ENCODE peak calls at places on chromosomes 2 and 18, in eight cellular contexts. I, G, J, O, U, K, H and D are unnamed samples.

GRCh38 chr2:43050866-43051265 is 175.5 kb downstream of the ZFP36L2 start:
- DNase-seq in I (no peak), G (no peak), J (no peak), O (no peak), U (no peak), K (peak; percentile 17), H (no peak), D (no peak)

GRCh38 chr2:82811946-82812345 is 1647.1 kb downstream of the SUCLG1 start:
- DNase-seq in I (no peak), G (no peak), J (no peak), O (no peak), U (no peak), K (no peak), H (no peak), D (no peak)

GRCh38 chr2:3500326-3500899 is 18.9 kb downstream of the ADI1 start:
- DNase-seq in I (no peak), G (no peak), J (no peak), O (no peak), U (no peak), K (no peak), H (no peak), D (no peak)

GRCh38 chr18:55415258-55415871 is 172.6 kb downstream of the TCF4 start:
- DNase-seq in I (peak; percentile 55), G (peak; percentile 82), J (peak; percentile 64), O (peak; percentile 18), U (peak; percentile 88), K (peak; percentile 85), H (peak; percentile 82), D (peak; percentile 84)

GRCh38 chr2:12304494-12305228 is 412.1 kb upstream of the TRIB2 start:
- DNase-seq in I (no peak), G (no peak), J (no peak), O (no peak), U (no peak), K (no peak), H (no peak), D (peak; percentile 14)

GRCh38 chr2:37768491-37768925 is 97.1 kb upstream of the CDC42EP3 start:
- DNase-seq in I (peak; percentile 23), G (no peak), J (no peak), O (peak; percentile 60), U (no peak), K (peak; percentile 39), H (no peak), D (no peak)

GRCh38 chr2:156436477-156437085 is 402 bp downstream of the GPD2 start:
- DNase-seq in I (no peak), G (peak; percentile 60), J (no peak), O (no peak), U (peak; percentile 29), K (no peak), H (no peak), D (peak; percentile 40)

GRCh38 chr2:218249686-218250085 is 11.1 kb upstream of the GPBAR1 start:
- DNase-seq in I (no peak), G (no peak), J (no peak), O (no peak), U (no peak), K (no peak), H (no peak), D (no peak)